ENCODE peak calls at places on chromosome 12, in eight cellular contexts. T, H, V, G, I, M, W and Y are unnamed samples. For H3K4me1, the result is how much of the 10 kb centered on the place peaks cover.

GRCh38 chr12:107400686-107401447 is 284.7 kb upstream of the PWP1 start:
- DNase-seq in W (no peak), T (peak), I (no peak), H (no peak), M (no peak), V (no peak), G (no peak), Y (no peak)

GRCh38 chr12:112419269-112420133 is 754 bp downstream of the PTPN11 start:
- DNase-seq in I (no peak), T (peak), G (peak), H (peak), M (peak), V (peak), W (peak), Y (peak)

GRCh38 chr12:41011939-41012338 is 176.2 kb upstream of the PDZRN4 start:
- DNase-seq in V (no peak), T (no peak), W (peak), M (no peak), G (no peak), I (no peak), H (no peak), Y (no peak)

GRCh38 chr12:108772247-108772646 is 40.9 kb upstream of the CORO1C start:
- DNase-seq in H (peak), M (no peak), T (peak), I (no peak), G (peak), V (no peak), W (no peak), Y (peak)

GRCh38 chr12:29023436-29024076 is 125.5 kb upstream of the FAR2 start:
- DNase-seq in W (no peak), H (peak), V (no peak), G (no peak), T (no peak), M (no peak), I (no peak), Y (no peak)

GRCh38 chr12:1877169-1877878 is 41.1 kb downstream of the CACNA2D4 start:
- DNase-seq in W (peak), M (no peak), H (no peak), V (no peak), T (no peak), G (no peak), I (no peak), Y (no peak)

GRCh38 chr12:109388167-109388563 is 40.5 kb downstream of the MYO1H start:
- DNase-seq in I (no peak), W (no peak), G (no peak), T (no peak), H (no peak), V (no peak), M (no peak), Y (no peak)

GRCh38 chr12:29073631-29074239 is 75.3 kb upstream of the FAR2 start:
- DNase-seq in W (peak), T (peak), V (no peak), M (peak), H (no peak), I (no peak), G (no peak), Y (no peak)

GRCh38 chr12:22206111-22206728 is 128.3 kb downstream of the ST8SIA1 start:
- DNase-seq in T (no peak), V (no peak), M (no peak), G (no peak), W (no peak), I (no peak), H (no peak), Y (no peak)

GRCh38 chr12:53754633-53755261 is 3.0 kb upstream of the CISTR start:
- DNase-seq in M (no peak), G (no peak), V (no peak), H (no peak), I (no peak), T (no peak), W (no peak), Y (no peak)
- H3K4me1 ChIP-seq in M (under half), G (under half), V (under half), H (under half), I (half or more), T (under half), W (under half), Y (under half)

GRCh38 chr12:45409966-45410365 is 194.1 kb downstream of the ANO6 start:
- DNase-seq in V (no peak), H (no peak), M (no peak), I (no peak), W (no peak), G (no peak), T (peak), Y (peak)
- H3K27ac ChIP-seq in V (no peak), H (no peak), M (no peak), I (no peak), W (no peak), G (peak), T (peak), Y (peak)

GRCh38 chr12:92034858-92035401 is 110.7 kb downstream of the BTG1 start:
- DNase-seq in T (peak), V (peak), W (peak), G (peak), M (peak), H (peak), I (peak), Y (peak)
- H3K4me3 ChIP-seq in T (peak), V (peak), W (no peak), G (peak), M (peak), H (peak), I (peak), Y (peak)

GRCh38 chr12:50313256-50313931 is 30.1 kb upstream of the LIMA1 start:
- DNase-seq in H (no peak), M (no peak), T (no peak), G (no peak), V (no peak), I (no peak), W (no peak), Y (no peak)
- H3K4me1 ChIP-seq in H (under half), M (under half), T (under half), G (under half), V (under half), I (under half), W (under half), Y (under half)

DNA sequence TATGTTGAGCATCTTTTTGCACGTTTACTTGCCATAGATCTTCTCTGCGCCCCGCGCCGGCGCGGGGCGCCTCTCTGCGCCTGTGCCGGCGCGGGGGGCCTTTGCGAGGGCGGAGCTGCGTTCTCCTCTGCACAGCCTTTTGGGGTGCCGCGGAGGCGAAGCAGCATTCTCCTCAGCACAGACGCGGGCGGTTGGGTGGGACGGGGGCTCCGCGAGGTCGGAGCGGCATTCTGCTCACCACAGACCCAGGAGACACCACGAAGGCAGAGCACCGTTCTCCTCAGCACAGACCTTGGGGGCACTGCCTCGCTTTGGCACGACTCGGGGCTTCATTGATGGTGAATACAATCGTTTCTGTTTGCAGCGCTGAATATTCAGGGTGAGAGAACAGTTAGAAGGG is 28.5 kb upstream of the ANHX start:
- DNase-seq in H (peak), M (no peak), G (no peak), T (peak), V (no peak), W (no peak), I (no peak), Y (no peak)
- H3K27ac ChIP-seq in H (no peak), M (no peak), G (no peak), T (no peak), V (no peak), W (no peak), I (no peak), Y (no peak)